ENCODE peak calls at places on chromosome 13, in seven cellular contexts. I is stomach, J is uterus, C is H1, K is hepatocyte, E is suprapubic skin, H is PC-3. Y is an unnamed sample.

GRCh38 chr13:107753286-107753685 is 462.1 kb downstream of the LIG4 start:
- DNase-seq in K (no peak), E (no peak), J (no peak), H (no peak), I (no peak), C (no peak), Y (no peak)

GRCh38 chr13:71727036-71727435 is 140.0 kb downstream of the DACH1 start:
- DNase-seq in I (no peak), E (no peak), C (no peak), J (no peak), H (no peak), K (no peak), Y (no peak)

GRCh38 chr13:74306496-74306895 is 172.3 kb upstream of the KLF12 start:
- DNase-seq in J (no peak), I (no peak), C (no peak), K (no peak), H (peak; percentile 4), E (no peak), Y (no peak)

GRCh38 chr13:21435710-21436151 is 23.4 kb downstream of the ZDHHC20 start:
- DNase-seq in J (peak; percentile 16), I (peak; percentile 68), H (peak; percentile 62), E (peak; percentile 67), K (peak; percentile 53), C (no peak), Y (no peak)

GRCh38 chr13:36418022-36418805 is 14.1 kb upstream of the CCNA1 start:
- DNase-seq in H (peak; percentile 57), E (no peak), K (no peak), J (no peak), C (no peak), I (no peak), Y (no peak)

GRCh38 chr13:98014766-98015165 is 61.3 kb downstream of the IPO5 start:
- DNase-seq in E (no peak), H (peak; percentile 39), I (no peak), C (no peak), J (no peak), K (no peak), Y (no peak)

GRCh38 chr13:37755349-37755748 is 114.2 kb downstream of the TRPC4 start:
- DNase-seq in I (no peak), J (no peak), E (no peak), C (no peak), K (no peak), H (no peak), Y (no peak)

GRCh38 chr13:111425326-111425725 is 104.9 kb downstream of the TEX29 start:
- DNase-seq in E (no peak), J (no peak), H (no peak), I (no peak), K (no peak), C (no peak), Y (no peak)

GRCh38 chr13:23514076-23514475 is 56.1 kb upstream of the TNFRSF19 start:
- DNase-seq in H (no peak), K (no peak), I (no peak), C (no peak), E (no peak), J (no peak), Y (no peak)

GRCh38 chr13:107427531-107427930 is 787.8 kb downstream of the LIG4 start:
- DNase-seq in H (no peak), I (no peak), J (no peak), E (no peak), C (no peak), K (no peak), Y (no peak)

GRCh38 chr13:30880151-30880551 is 25.9 kb upstream of the MEDAG start:
- DNase-seq in J (no peak), K (no peak), E (no peak), H (no peak), I (no peak), C (no peak), Y (no peak)

GRCh38 chr13:23817833-23818232 is 71.4 kb downstream of the MIPEP start:
- DNase-seq in I (no peak), K (no peak), E (no peak), H (no peak), C (no peak), J (no peak), Y (no peak)

GRCh38 chr13:100140441-100140840 is 51.5 kb downstream of the PCCA start:
- DNase-seq in E (no peak), K (no peak), H (no peak), I (no peak), C (no peak), J (no peak), Y (no peak)

GRCh38 chr13:27161423-27161822 is 10.2 kb downstream of the USP12 start:
- DNase-seq in C (no peak), I (no peak), E (no peak), H (no peak), J (no peak), K (no peak), Y (no peak)

GRCh38 chr13:113947321-113948033 is 26.4 kb downstream of the C13orf46 start:
- DNase-seq in H (peak; percentile 55), I (peak; percentile 66), C (no peak), E (peak; percentile 77), K (peak; percentile 49), J (peak; percentile 82), Y (no peak)

GRCh38 chr13:65940720-65941119 is 1289.4 kb downstream of the PCDH9 start:
- DNase-seq in J (no peak), E (no peak), I (no peak), C (no peak), K (no peak), H (no peak), Y (no peak)

GRCh38 chr13:65943024-65943423 is 1287.1 kb downstream of the PCDH9 start:
- DNase-seq in E (no peak), H (peak; percentile 16), J (no peak), K (no peak), C (no peak), I (no peak), Y (no peak)

GRCh38 chr13:65946387-65946786 is 1283.7 kb downstream of the PCDH9 start:
- DNase-seq in J (no peak), H (peak; percentile 71), K (no peak), E (no peak), I (no peak), C (no peak), Y (no peak)

GRCh38 chr13:65943711-65944110 is 1286.4 kb downstream of the PCDH9 start:
- DNase-seq in J (no peak), H (no peak), I (no peak), K (no peak), C (no peak), E (no peak), Y (no peak)
- H3K27ac ChIP-seq in J (peak overlapping the region; percentile 49), H (no peak overlapping the region), I (no peak overlapping the region), K (no peak overlapping the region), C (no peak overlapping the region), E (no peak overlapping the region), Y (no peak overlapping the region)

GRCh38 chr13:29396446-29396845 is 199.0 kb downstream of the SLC7A1 start:
- DNase-seq in H (no peak), C (no peak), J (no peak), E (no peak), I (no peak), K (no peak), Y (no peak)

GRCh38 chr13:29397265-29397664 is 198.2 kb downstream of the SLC7A1 start:
- DNase-seq in C (no peak), I (no peak), J (no peak), E (no peak), H (no peak), K (no peak), Y (no peak)

DNA sequence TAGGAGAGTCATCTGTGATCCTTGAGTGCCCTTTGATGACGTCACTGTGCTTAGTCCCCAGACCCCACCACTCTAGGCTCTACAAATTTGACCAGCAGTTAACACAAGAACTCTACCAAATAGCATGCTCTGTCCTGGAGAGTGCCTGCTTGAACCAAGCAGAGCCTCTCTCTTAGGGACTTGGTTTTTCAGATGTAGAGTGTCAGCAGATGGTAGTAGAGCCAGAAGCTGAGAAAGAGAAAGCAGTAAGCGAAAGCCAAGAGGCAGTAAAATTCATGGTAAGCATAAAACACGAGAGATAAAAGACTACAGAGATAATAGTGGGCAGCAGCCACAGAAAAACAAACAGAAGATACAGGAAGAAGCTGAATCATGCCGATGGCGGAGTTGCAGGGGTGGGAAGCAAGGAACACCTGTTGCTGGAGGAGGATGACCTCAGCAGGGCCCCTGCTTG is 193.3 kb downstream of the SLC7A1 start:
- DNase-seq in H (peak; percentile 8), I (no peak), E (no peak), J (peak; percentile 34), C (no peak), K (peak; percentile 65), Y (no peak)
- TF ChIP-seq CTCF in H (no peak), I (no peak), E (no peak), J (no peak), C (no peak), K (no peak), Y (no peak)

GRCh38 chr13:109779876-109780516 is 6.4 kb downstream of the IRS2 start:
- DNase-seq in K (no peak), J (no peak), I (no peak), E (no peak), H (no peak), C (no peak), Y (no peak)

GRCh38 chr13:109778102-109778542 is 8.3 kb downstream of the IRS2 start:
- DNase-seq in I (peak; percentile 65), J (no peak), K (peak; percentile 23), E (no peak), C (no peak), H (peak; percentile 56), Y (no peak)

GRCh38 chr13:109780880-109781383 is 5.5 kb downstream of the IRS2 start:
- DNase-seq in I (no peak), C (no peak), K (no peak), H (no peak), E (no peak), J (no peak), Y (no peak)

GRCh38 chr13:109781384-109782065 is 4.9 kb downstream of the IRS2 start:
- DNase-seq in J (peak; percentile 20), I (peak; percentile 47), K (no peak), E (no peak), C (no peak), H (no peak), Y (no peak)

GRCh38 chr13:109779074-109779473 is 7.3 kb downstream of the IRS2 start:
- DNase-seq in C (no peak), I (no peak), E (no peak), K (no peak), H (no peak), J (no peak), Y (no peak)
- H3K4me3 ChIP-seq in C (peak overlapping the region; percentile 3), I (peak overlapping the region; percentile 81), E (peak overlapping the region; percentile 84), K (no peak overlapping the region), H (peak overlapping the region; percentile 82), J (no peak overlapping the region), Y (peak overlapping the region; percentile 62)

DNA sequence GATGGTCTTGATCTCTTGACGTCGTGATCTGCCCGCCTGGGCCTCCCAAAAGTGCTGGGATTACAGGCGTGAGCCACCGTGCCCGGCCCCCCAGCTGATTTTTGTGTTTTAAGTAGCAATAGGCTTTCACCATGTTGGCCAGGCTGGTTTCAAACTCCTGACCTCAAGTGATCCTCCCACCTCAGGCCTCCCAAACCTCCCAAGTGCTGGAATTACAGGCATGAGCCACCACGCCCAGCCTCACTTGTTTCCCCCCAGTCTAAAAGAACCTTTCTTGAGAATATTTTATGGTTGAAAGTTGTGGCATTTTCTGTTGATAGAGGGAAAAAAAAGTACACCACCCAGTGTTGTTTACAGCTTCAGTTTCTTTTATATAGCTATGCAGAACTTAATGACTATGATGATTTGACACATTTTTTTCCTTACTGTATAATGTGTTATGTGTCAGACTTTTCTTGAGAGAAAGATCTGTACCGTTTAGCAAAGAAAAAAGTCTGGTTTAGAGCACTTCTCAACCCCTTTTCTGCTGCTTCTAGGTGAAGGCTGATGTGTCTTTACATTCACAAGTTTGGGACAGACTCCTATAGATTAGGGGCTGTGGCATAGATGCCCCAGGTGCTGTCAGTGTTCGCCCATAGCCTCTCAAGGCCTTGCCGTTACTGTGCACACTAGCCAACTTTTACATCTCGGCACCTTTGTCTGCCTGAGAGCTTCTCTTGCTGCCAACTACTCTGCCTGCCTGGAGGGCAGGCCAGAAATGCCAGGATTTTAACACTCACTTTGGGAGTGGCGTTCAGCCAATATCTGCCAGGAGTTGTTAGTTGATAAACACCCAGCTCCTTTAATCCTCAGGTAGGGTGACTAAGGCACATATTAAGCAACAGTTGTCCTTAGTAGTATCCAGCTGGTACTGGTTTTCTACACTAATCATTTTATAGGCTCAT is 33.0 kb downstream of the KCTD4 start:
- DNase-seq in E (no peak), C (no peak), H (peak; percentile 95), K (peak; percentile 38), J (no peak), I (peak; percentile 82), Y (no peak)
- H3K27ac ChIP-seq in E (peak overlapping the region; percentile 40), C (no peak overlapping the region), H (peak overlapping the region; percentile 68), K (peak overlapping the region; percentile 61), J (no peak overlapping the region), I (peak overlapping the region; percentile 72), Y (no peak overlapping the region)